ENCODE peak calls at places on chromosomes 13 and 19, in five cellular contexts. One of them, this sample, is unnamed.

GRCh38 chr13:55815458-55816033 is 1325.2 kb upstream of the PRR20A start:
- DNase-seq in tibial nerve: no peak
- DNase-seq in stomach: no peak
- DNase-seq in transverse colon: no peak
- DNase-seq in H1: no peak
- DNase-seq in this sample: no peak

GRCh38 chr13:92260363-92260762 is 861.9 kb downstream of the GPC5 start:
- DNase-seq in tibial nerve: no peak
- DNase-seq in transverse colon: no peak
- DNase-seq in H1: no peak
- DNase-seq in stomach: no peak
- DNase-seq in this sample: no peak

GRCh38 chr13:109326601-109327000 is 459.8 kb downstream of the IRS2 start:
- DNase-seq in transverse colon: no peak
- DNase-seq in tibial nerve: no peak
- DNase-seq in stomach: no peak
- DNase-seq in H1: no peak
- DNase-seq in this sample: no peak

GRCh38 chr19:34838753-34839431 is 65.9 kb upstream of the ZNF599 start:
- DNase-seq in stomach: peak; percentile 25
- DNase-seq in transverse colon: peak; percentile 31
- DNase-seq in tibial nerve: no peak
- DNase-seq in H1: peak; percentile 56
- DNase-seq in this sample: no peak

GRCh38 chr13:48977973-48978372 is 2.3 kb downstream of the FNDC3A start:
- DNase-seq in tibial nerve: no peak
- DNase-seq in stomach: no peak
- DNase-seq in H1: no peak
- DNase-seq in transverse colon: no peak
- DNase-seq in this sample: no peak

GRCh38 chr13:59318320-59318930 is 845.3 kb downstream of the DIAPH3 start:
- DNase-seq in tibial nerve: peak; percentile 71
- DNase-seq in H1: peak; percentile 34
- DNase-seq in transverse colon: peak; percentile 54
- DNase-seq in stomach: peak; percentile 73
- DNase-seq in this sample: no peak

GRCh38 chr19:12774588-12775555 is at the start of gene HOOK2:
- DNase-seq in transverse colon: peak; percentile 97
- DNase-seq in stomach: peak; percentile 99
- DNase-seq in tibial nerve: peak; percentile 19
- DNase-seq in H1: no peak
- DNase-seq in this sample: peak; percentile 92

GRCh38 chr19:15108145-15108844 is 1.1 kb downstream of the SYDE1 start:
- DNase-seq in H1: no peak
- DNase-seq in stomach: no peak
- DNase-seq in tibial nerve: no peak
- DNase-seq in transverse colon: no peak
- DNase-seq in this sample: no peak

GRCh38 chr13:95842898-95843297 is 166.0 kb downstream of the DNAJC3 start:
- DNase-seq in stomach: no peak
- DNase-seq in H1: no peak
- DNase-seq in tibial nerve: no peak
- DNase-seq in transverse colon: no peak
- DNase-seq in this sample: no peak

GRCh38 chr19:35017507-35017906 is 12.8 kb upstream of the SCN1B start:
- DNase-seq in stomach: no peak
- DNase-seq in transverse colon: no peak
- DNase-seq in tibial nerve: no peak
- DNase-seq in H1: no peak
- DNase-seq in this sample: peak; percentile 47

GRCh38 chr19:5691205-5691929 is 1.3 kb downstream of the RPL36 start:
- DNase-seq in tibial nerve: peak; percentile 33
- DNase-seq in H1: no peak
- DNase-seq in stomach: peak; percentile 66
- DNase-seq in transverse colon: peak; percentile 78
- DNase-seq in this sample: peak; percentile 86

DNA sequence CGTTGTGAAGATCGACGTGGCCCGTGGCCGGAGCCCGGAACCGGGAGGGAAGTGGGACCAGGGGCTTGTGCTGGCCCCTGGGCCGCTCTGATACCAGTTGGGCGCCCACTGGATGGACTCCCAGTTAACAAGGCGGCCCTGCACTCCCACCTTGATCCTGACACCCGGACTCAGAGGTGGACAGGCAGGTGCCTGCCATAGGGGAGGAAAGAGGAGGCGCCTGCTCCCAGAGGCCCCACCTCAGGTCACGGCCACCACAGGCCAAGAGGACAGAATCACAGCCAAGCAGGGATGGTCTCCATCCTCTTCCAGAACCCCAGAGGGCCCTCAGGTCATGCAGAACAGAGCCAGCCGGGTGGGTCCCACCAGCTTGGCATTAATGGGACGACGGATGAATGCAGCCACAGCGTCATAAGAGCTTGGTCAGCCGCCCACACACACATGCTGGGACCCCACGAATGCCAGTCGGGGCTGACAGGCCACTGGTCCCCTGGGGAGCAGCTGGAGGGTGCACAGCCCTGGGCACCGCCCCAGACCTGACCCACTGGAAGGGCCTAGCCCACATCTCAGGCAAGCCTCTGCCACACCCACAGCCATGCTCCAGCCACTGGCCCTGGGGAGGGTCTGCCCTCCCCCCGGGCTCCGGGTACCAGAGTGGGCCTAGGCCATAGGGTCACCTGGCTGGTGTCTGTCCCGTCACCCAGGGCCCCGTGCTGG is 9.6 kb upstream of the KLF16 start:
- DNase-seq in tibial nerve: no peak
- DNase-seq in stomach: no peak
- DNase-seq in transverse colon: no peak
- DNase-seq in H1: no peak
- DNase-seq in this sample: no peak
- H3K4me1 ChIP-seq in tibial nerve: peaks cover 17% of the 10 kb centered on the region
- H3K4me1 ChIP-seq in stomach: peaks cover 75% of the 10 kb centered on the region
- H3K4me1 ChIP-seq in transverse colon: peaks cover 35% of the 10 kb centered on the region
- H3K4me1 ChIP-seq in H1: peaks cover 7% of the 10 kb centered on the region
- H3K4me1 ChIP-seq in this sample: peaks cover 48% of the 10 kb centered on the region

GRCh38 chr13:80469841-80470378 is 129.0 kb upstream of the SPRY2 start:
- DNase-seq in H1: no peak
- DNase-seq in tibial nerve: peak; percentile 87
- DNase-seq in transverse colon: peak; percentile 37
- DNase-seq in stomach: no peak
- DNase-seq in this sample: peak; percentile 82
- TF ChIP-seq EP300 in H1: no peak
- TF ChIP-seq EP300 in tibial nerve: peak; percentile 81
- TF ChIP-seq EP300 in transverse colon: peak; percentile 63
- TF ChIP-seq EP300 in stomach: peak; percentile 68
- TF ChIP-seq EP300 in this sample: no peak

GRCh38 chr19:22619932-22620331 is 14.2 kb upstream of the ZNF492 start:
- DNase-seq in transverse colon: no peak
- DNase-seq in stomach: no peak
- DNase-seq in tibial nerve: no peak
- DNase-seq in H1: no peak
- DNase-seq in this sample: no peak
- H3K9me3 ChIP-seq in transverse colon: no peaks in the 10 kb centered on the region
- H3K9me3 ChIP-seq in stomach: peaks cover 79% of the 10 kb centered on the region
- H3K9me3 ChIP-seq in tibial nerve: peaks cover 40% of the 10 kb centered on the region
- H3K9me3 ChIP-seq in H1: peaks cover 47% of the 10 kb centered on the region
- H3K9me3 ChIP-seq in this sample: no peaks in the 10 kb centered on the region

GRCh38 chr19:38650180-38650775 is 2.8 kb downstream of the ACTN4 start:
- DNase-seq in transverse colon: peak; percentile 75
- DNase-seq in tibial nerve: no peak
- DNase-seq in stomach: peak; percentile 43
- DNase-seq in H1: no peak
- DNase-seq in this sample: no peak

GRCh38 chr19:38650911-38651584 is 3.6 kb downstream of the ACTN4 start:
- DNase-seq in transverse colon: no peak
- DNase-seq in stomach: no peak
- DNase-seq in H1: no peak
- DNase-seq in tibial nerve: peak; percentile 61
- DNase-seq in this sample: no peak

GRCh38 chr19:38647966-38648788 is 728 bp downstream of the ACTN4 start:
- DNase-seq in stomach: no peak
- DNase-seq in transverse colon: no peak
- DNase-seq in H1: no peak
- DNase-seq in tibial nerve: no peak
- DNase-seq in this sample: no peak

GRCh38 chr19:38648789-38649304 is 1.4 kb downstream of the ACTN4 start:
- DNase-seq in transverse colon: no peak
- DNase-seq in H1: no peak
- DNase-seq in stomach: no peak
- DNase-seq in tibial nerve: no peak
- DNase-seq in this sample: no peak

DNA sequence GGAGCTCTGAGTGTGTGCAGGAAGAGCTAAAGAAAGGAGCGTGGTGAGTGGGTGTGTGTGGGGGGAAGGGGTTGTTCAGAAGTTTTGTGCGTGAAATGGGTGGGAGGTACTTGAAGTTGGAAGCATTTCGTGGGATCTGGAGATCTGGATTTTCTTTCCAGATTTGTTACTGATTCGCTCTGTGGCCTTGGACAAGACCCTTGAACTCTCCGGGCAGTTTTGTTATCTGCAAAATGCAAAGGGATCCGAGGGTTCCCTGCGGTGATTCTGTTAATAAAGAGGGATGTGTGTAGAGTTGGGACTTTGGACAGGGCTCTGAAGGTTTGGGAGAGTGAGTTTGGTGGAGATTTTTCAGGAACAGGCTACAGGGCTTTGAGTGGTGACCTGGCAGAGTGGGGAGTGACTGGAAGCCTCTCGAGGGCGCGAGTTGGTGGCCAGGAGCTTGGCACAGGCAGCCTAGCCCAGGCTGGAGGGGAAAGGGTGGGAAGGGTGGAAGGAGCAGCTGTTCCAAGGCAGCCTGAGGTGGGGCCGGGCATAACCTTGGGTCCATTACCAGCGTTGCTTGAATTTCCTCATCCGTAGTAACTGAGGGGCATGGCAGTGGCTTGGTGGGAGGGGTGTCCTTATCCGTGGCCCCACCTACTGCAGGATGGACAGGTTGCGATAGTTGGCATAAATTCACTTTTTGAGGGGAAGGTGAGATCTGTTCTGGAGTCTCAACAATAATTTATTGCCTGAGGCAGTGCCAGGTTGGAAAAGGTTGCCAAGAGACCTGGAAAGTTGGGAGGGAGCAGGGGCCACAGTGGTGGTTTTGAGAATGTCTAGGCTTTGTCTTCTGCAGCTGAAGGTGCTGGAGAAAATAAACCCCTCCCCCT is 2.1 kb downstream of the ACTN4 start:
- DNase-seq in tibial nerve: no peak
- DNase-seq in stomach: peak; percentile 61
- DNase-seq in transverse colon: peak; percentile 86
- DNase-seq in H1: no peak
- DNase-seq in this sample: no peak
- H3K4me1 ChIP-seq in tibial nerve: peaks cover 49% of the 10 kb centered on the region
- H3K4me1 ChIP-seq in stomach: peaks cover 61% of the 10 kb centered on the region
- H3K4me1 ChIP-seq in transverse colon: peaks cover 78% of the 10 kb centered on the region
- H3K4me1 ChIP-seq in H1: peaks cover 21% of the 10 kb centered on the region
- H3K4me1 ChIP-seq in this sample: peaks cover 69% of the 10 kb centered on the region

DNA sequence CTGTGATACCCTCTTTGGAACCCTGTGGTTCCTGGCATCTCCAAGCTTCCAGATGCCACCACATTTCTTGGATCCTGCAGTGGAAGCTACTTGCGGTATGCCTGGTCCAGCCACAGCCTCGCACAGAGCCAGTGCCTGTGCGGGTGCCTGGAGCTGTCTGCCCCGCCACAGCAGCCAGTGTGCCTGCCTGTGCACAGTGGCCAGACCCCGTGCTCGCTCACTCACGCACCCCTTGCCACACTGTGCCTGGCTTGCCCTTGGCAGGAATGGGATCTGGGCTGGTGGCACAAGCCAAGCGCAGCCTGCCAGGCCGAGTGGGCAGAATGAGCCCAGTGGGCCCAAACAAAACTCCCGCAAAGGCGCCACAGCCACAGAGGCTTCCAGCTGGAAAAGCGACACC is 26.2 kb downstream of the POMP start:
- DNase-seq in H1: no peak
- DNase-seq in tibial nerve: no peak
- DNase-seq in transverse colon: no peak
- DNase-seq in stomach: no peak
- DNase-seq in this sample: no peak
- TF ChIP-seq EP300 in H1: no peak
- TF ChIP-seq EP300 in tibial nerve: no peak
- TF ChIP-seq EP300 in transverse colon: no peak
- TF ChIP-seq EP300 in stomach: no peak
- TF ChIP-seq EP300 in this sample: no peak

GRCh38 chr19:54631489-54631888 is 1.2 kb downstream of the LILRB1 start:
- DNase-seq in stomach: no peak
- DNase-seq in H1: no peak
- DNase-seq in tibial nerve: no peak
- DNase-seq in transverse colon: no peak
- DNase-seq in this sample: no peak

GRCh38 chr19:54626757-54627156 is 3.5 kb upstream of the LILRB1 start:
- DNase-seq in H1: no peak
- DNase-seq in stomach: no peak
- DNase-seq in tibial nerve: no peak
- DNase-seq in transverse colon: no peak
- DNase-seq in this sample: no peak

GRCh38 chr19:54633401-54633800 is 3.1 kb downstream of the LILRB1 start:
- DNase-seq in transverse colon: no peak
- DNase-seq in stomach: no peak
- DNase-seq in tibial nerve: no peak
- DNase-seq in H1: no peak
- DNase-seq in this sample: no peak

DNA sequence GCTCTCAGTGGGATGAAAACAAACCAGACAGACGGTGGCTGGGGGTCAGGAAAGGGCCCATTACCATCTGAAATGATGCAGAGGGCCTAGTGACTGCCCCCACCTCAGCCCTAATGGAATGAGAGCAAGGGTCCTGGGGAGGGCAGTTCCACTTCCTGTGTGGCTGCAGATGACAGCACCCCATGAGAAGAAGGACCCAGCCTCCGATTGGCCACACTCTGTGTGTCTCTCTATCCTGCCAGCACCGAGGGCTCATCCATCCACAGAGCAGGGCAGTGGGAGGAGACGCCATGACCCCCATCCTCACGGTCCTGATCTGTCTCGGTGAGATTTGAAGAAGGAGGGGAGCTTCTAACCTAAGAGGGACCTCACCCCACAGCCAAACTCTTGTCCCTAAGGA is 500 bp downstream of the LILRB1 start:
- DNase-seq in tibial nerve: no peak
- DNase-seq in transverse colon: no peak
- DNase-seq in stomach: no peak
- DNase-seq in H1: no peak
- DNase-seq in this sample: no peak
- H3K9me3 ChIP-seq in tibial nerve: peaks cover 8% of the 10 kb centered on the region
- H3K9me3 ChIP-seq in transverse colon: no peaks in the 10 kb centered on the region
- H3K9me3 ChIP-seq in stomach: no peaks in the 10 kb centered on the region
- H3K9me3 ChIP-seq in H1: peaks cover 55% of the 10 kb centered on the region
- H3K9me3 ChIP-seq in this sample: no peaks in the 10 kb centered on the region

GRCh38 chr19:41302624-41303351 is 7.2 kb upstream of the CCDC97 start:
- DNase-seq in transverse colon: peak; percentile 66
- DNase-seq in stomach: no peak
- DNase-seq in tibial nerve: no peak
- DNase-seq in H1: no peak
- DNase-seq in this sample: no peak

GRCh38 chr19:41297628-41298326 is 12.2 kb upstream of the CCDC97 start:
- DNase-seq in stomach: peak; percentile 46
- DNase-seq in H1: no peak
- DNase-seq in transverse colon: peak; percentile 71
- DNase-seq in tibial nerve: no peak
- DNase-seq in this sample: no peak

GRCh38 chr19:41298327-41298964 is 11.5 kb upstream of the CCDC97 start:
- DNase-seq in tibial nerve: peak; percentile 47
- DNase-seq in transverse colon: peak; percentile 78
- DNase-seq in H1: no peak
- DNase-seq in stomach: peak; percentile 63
- DNase-seq in this sample: no peak

GRCh38 chr19:41299046-41299754 is 10.8 kb upstream of the CCDC97 start:
- DNase-seq in transverse colon: peak; percentile 59
- DNase-seq in H1: no peak
- DNase-seq in tibial nerve: peak; percentile 56
- DNase-seq in stomach: no peak
- DNase-seq in this sample: no peak

GRCh38 chr19:41299755-41300089 is 10.2 kb upstream of the CCDC97 start:
- DNase-seq in transverse colon: peak; percentile 66
- DNase-seq in H1: no peak
- DNase-seq in stomach: peak; percentile 48
- DNase-seq in tibial nerve: peak; percentile 51
- DNase-seq in this sample: no peak
- H3K4me1 ChIP-seq in transverse colon: peaks cover 57% of the 10 kb centered on the region
- H3K4me1 ChIP-seq in H1: no peaks in the 10 kb centered on the region
- H3K4me1 ChIP-seq in stomach: peaks cover 93% of the 10 kb centered on the region
- H3K4me1 ChIP-seq in tibial nerve: peaks cover 44% of the 10 kb centered on the region
- H3K4me1 ChIP-seq in this sample: peaks cover 62% of the 10 kb centered on the region

This sample was measured in suprapubic skin.